ENCODE peak calls at places on chromosomes 16 and 17, in five cellular contexts. One of them, this sample, is unnamed.

GRCh38 chr17:50703162-50703561 is 4.6 kb downstream of the ANKRD40 start:
- DNase-seq in SJCRH30: no peak
- DNase-seq in M059J: no peak
- DNase-seq in NCI-H460: no peak
- DNase-seq in LHCN-M2: no peak
- DNase-seq in this sample: no peak

GRCh38 chr16:3949287-3949686 is 68.8 kb upstream of the CREBBP start:
- DNase-seq in SJCRH30: peak; percentile 89
- DNase-seq in M059J: no peak
- DNase-seq in NCI-H460: no peak
- DNase-seq in LHCN-M2: peak; percentile 47
- DNase-seq in this sample: no peak

GRCh38 chr17:64115043-64115698 is 14.8 kb downstream of the ERN1 start:
- DNase-seq in SJCRH30: no peak
- DNase-seq in M059J: no peak
- DNase-seq in NCI-H460: no peak
- DNase-seq in LHCN-M2: no peak
- DNase-seq in this sample: no peak

GRCh38 chr16:49860593-49860992 is 4.7 kb upstream of the ZNF423 start:
- DNase-seq in SJCRH30: no peak
- DNase-seq in M059J: no peak
- DNase-seq in NCI-H460: no peak
- DNase-seq in LHCN-M2: no peak
- DNase-seq in this sample: no peak

GRCh38 chr17:50863221-50863843 is 2.8 kb downstream of the TOB1 start:
- DNase-seq in SJCRH30: peak; percentile 23
- DNase-seq in M059J: peak; percentile 27
- DNase-seq in NCI-H460: peak; percentile 65
- DNase-seq in LHCN-M2: peak; percentile 52
- DNase-seq in this sample: peak; percentile 67

GRCh38 chr16:58628845-58629680 is 563 bp downstream of the CNOT1 start:
- DNase-seq in SJCRH30: peak; percentile 48
- DNase-seq in M059J: peak; percentile 53
- DNase-seq in NCI-H460: no peak
- DNase-seq in LHCN-M2: no peak
- DNase-seq in this sample: peak; percentile 52

GRCh38 chr16:86387461-86388440 is 122.6 kb upstream of the FOXF1 start:
- DNase-seq in SJCRH30: peak; percentile 59
- DNase-seq in M059J: peak; percentile 98
- DNase-seq in NCI-H460: peak; percentile 96
- DNase-seq in LHCN-M2: peak; percentile 62
- DNase-seq in this sample: no peak

GRCh38 chr16:27439273-27440018 is 37.5 kb downstream of the IL21R start:
- DNase-seq in SJCRH30: no peak
- DNase-seq in M059J: no peak
- DNase-seq in NCI-H460: no peak
- DNase-seq in LHCN-M2: no peak
- DNase-seq in this sample: no peak

GRCh38 chr17:69916761-69917160 is 158.3 kb upstream of the KCNJ16 start:
- DNase-seq in SJCRH30: no peak
- DNase-seq in M059J: no peak
- DNase-seq in NCI-H460: no peak
- DNase-seq in LHCN-M2: no peak
- DNase-seq in this sample: no peak

GRCh38 chr16:89562939-89563338 is 2.5 kb downstream of the RPL13 start:
- DNase-seq in SJCRH30: no peak
- DNase-seq in M059J: no peak
- DNase-seq in NCI-H460: no peak
- DNase-seq in LHCN-M2: no peak
- DNase-seq in this sample: no peak

GRCh38 chr17:82175166-82175565 is 37.5 kb downstream of the CCDC57 start:
- DNase-seq in SJCRH30: no peak
- DNase-seq in M059J: no peak
- DNase-seq in NCI-H460: no peak
- DNase-seq in LHCN-M2: no peak
- DNase-seq in this sample: peak; percentile 70

GRCh38 chr16:77387810-77388209 is 47.0 kb downstream of the ADAMTS18 start:
- DNase-seq in SJCRH30: no peak
- DNase-seq in M059J: no peak
- DNase-seq in NCI-H460: no peak
- DNase-seq in LHCN-M2: no peak
- DNase-seq in this sample: peak; percentile 53

GRCh38 chr17:31495049-31495885 is 103.8 kb downstream of the RAB11FIP4 start:
- DNase-seq in SJCRH30: no peak
- DNase-seq in M059J: peak; percentile 58
- DNase-seq in NCI-H460: no peak
- DNase-seq in LHCN-M2: no peak
- DNase-seq in this sample: no peak

GRCh38 chr17:28523186-28523585 is 17.0 kb downstream of the FOXN1 start:
- DNase-seq in SJCRH30: no peak
- DNase-seq in M059J: no peak
- DNase-seq in NCI-H460: no peak
- DNase-seq in LHCN-M2: no peak
- DNase-seq in this sample: no peak

GRCh38 chr16:68737046-68737729 is at the start of gene CDH1:
- DNase-seq in SJCRH30: no peak
- DNase-seq in M059J: no peak
- DNase-seq in NCI-H460: no peak
- DNase-seq in LHCN-M2: no peak
- DNase-seq in this sample: peak; percentile 92

This sample was measured in ELF-1.